ENCODE peak calls at places on chromosomes 6 and 20, in six cellular contexts. A is GM23248; S is WERI-Rb-1; U is CD4-positive, alpha-beta T cell; H is hepatocyte; Y is Peyer's patch. Z is an unnamed sample.

GRCh38 chr6:17281497-17282481 is 628 bp downstream of the RBM24 start:
- DNase-seq in A (peak; percentile 67), H (no peak), S (peak; percentile 33), U (no peak), Y (peak; percentile 52), Z (no peak)

GRCh38 chr6:46170357-46171289 is at the start of gene ENPP5:
- DNase-seq in A (peak; percentile 34), H (peak; percentile 93), Y (peak; percentile 91), U (peak; percentile 63), S (peak; percentile 99), Z (peak; percentile 85)

GRCh38 chr6:162681447-162681846 is 46.1 kb downstream of the PRKN start:
- DNase-seq in Y (no peak), U (no peak), H (peak; percentile 13), S (no peak), A (no peak), Z (no peak)

GRCh38 chr6:1871936-1872335 is 262.2 kb downstream of the FOXC1 start:
- DNase-seq in S (no peak), Y (no peak), U (no peak), H (no peak), A (peak; percentile 27), Z (no peak)

GRCh38 chr6:56956481-56956880 is 1.6 kb downstream of the BEND6 start:
- DNase-seq in S (no peak), U (no peak), H (no peak), Y (no peak), A (no peak), Z (no peak)

GRCh38 chr6:155315516-155315871 is 1.2 kb upstream of the TFB1M start:
- DNase-seq in U (no peak), S (no peak), Y (no peak), A (peak; percentile 54), H (no peak), Z (no peak)

GRCh38 chr20:49594929-49595311 is 27.0 kb upstream of the PTGIS start:
- DNase-seq in U (no peak), S (no peak), Y (no peak), A (no peak), H (no peak), Z (no peak)

GRCh38 chr6:113873043-113873667 is 16.0 kb downstream of the MARCKS start:
- DNase-seq in S (no peak), U (no peak), Y (peak; percentile 78), H (peak; percentile 42), A (no peak), Z (no peak)

GRCh38 chr20:50438986-50439407 is 71.2 kb upstream of the PTPN1 start:
- DNase-seq in U (no peak), A (peak; percentile 93), Y (peak; percentile 37), H (peak; percentile 58), S (no peak), Z (no peak)

GRCh38 chr6:422423-423061 is 31.0 kb downstream of the IRF4 start:
- DNase-seq in H (peak; percentile 86), U (no peak), A (peak; percentile 95), S (no peak), Y (no peak), Z (no peak)

GRCh38 chr6:39610229-39610628 is 115.0 kb downstream of the KIF6 start:
- DNase-seq in S (no peak), U (no peak), Y (no peak), H (peak; percentile 29), A (peak; percentile 38), Z (no peak)

GRCh38 chr6:109397020-109397419 is 14.8 kb upstream of the CD164 start:
- DNase-seq in Y (no peak), H (no peak), S (no peak), A (peak; percentile 56), U (no peak), Z (no peak)

GRCh38 chr6:166419268-166419667 is 36.5 kb upstream of the MPC1 start:
- DNase-seq in S (no peak), H (no peak), A (no peak), U (peak; percentile 48), Y (no peak), Z (no peak)

GRCh38 chr6:81787313-81788068 is 35.0 kb upstream of the TENT5A start:
- DNase-seq in H (no peak), S (no peak), Y (no peak), A (peak; percentile 40), U (no peak), Z (no peak)

DNA sequence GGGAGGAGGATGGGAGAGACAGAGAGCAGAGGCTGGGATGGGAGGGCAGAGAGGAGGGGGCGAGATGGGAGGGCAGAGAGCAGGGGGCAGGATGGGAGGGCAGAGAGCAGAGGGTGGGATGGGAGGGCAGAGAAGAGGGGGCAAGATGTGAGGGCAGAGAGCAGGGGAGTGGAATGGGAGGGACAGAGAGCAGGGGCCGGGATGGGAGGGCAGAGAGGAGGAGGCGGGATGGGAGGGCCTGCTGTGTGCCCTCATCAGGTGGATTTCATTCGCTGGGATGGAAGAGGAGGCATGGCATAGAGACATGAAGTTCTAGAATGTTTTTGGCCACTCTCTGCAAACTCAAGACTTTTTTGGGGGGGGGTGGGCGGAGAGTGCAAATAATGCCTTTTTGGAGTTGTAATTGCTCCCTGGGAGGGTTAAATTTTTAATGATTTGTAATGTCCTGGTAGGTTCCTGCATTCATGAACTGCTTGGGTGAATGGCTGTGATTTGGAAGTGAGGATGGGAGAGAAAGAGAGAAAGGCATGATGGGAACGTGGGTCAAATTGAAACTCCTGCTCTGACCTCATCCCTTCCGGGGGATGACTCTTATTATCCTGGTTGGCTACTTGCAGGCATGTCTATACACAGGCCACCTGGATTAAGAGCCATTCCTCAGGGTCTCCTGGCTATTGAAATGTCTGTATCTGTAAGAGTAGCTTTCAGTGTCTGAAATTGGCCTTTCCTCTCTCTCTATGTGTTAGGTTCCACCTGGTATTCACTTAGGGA is 162.4 kb upstream of the AGPAT4 start:
- DNase-seq in U (no peak), S (no peak), A (no peak), H (no peak), Y (no peak), Z (no peak)
- H3K27ac ChIP-seq in U (no peak overlapping the region), S (no peak overlapping the region), A (no peak overlapping the region), H (no peak overlapping the region), Y (no peak overlapping the region), Z (no peak overlapping the region)

GRCh38 chr6:132491881-132492280 is 21.0 kb downstream of the STX7 start:
- DNase-seq in S (no peak), A (no peak), H (no peak), U (no peak), Y (no peak), Z (no peak)

GRCh38 chr6:132491303-132491702 is 21.6 kb downstream of the STX7 start:
- DNase-seq in A (peak; percentile 90), H (no peak), Y (no peak), U (no peak), S (no peak), Z (no peak)

GRCh38 chr6:132490478-132491204 is 22.3 kb downstream of the STX7 start:
- DNase-seq in Y (no peak), U (no peak), H (no peak), A (peak; percentile 52), S (no peak), Z (no peak)

GRCh38 chr6:132489376-132489775 is 23.5 kb downstream of the STX7 start:
- DNase-seq in S (no peak), A (no peak), U (no peak), Y (no peak), H (no peak), Z (no peak)

DNA sequence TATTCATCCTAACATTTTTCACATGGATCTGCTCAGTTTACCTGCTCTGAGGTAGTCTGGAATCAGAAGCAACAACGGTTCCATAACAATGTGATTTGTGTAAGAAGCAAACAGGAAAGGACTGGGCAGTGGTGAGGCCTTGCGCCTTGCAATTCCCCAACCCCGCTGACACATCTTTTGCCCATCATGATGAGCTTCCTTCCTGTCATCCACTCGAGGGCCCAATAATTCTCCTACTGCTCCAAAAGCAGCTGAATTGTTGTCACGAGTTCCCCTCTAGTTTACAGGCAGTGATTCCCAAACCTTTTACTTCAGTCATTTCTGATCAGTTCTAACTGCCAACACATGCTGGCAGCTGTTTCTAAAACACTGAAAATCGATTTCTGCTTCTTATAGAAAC is 22.9 kb downstream of the STX7 start:
- DNase-seq in U (no peak), A (peak; percentile 90), S (no peak), Y (no peak), H (no peak), Z (no peak)
- H3K27ac ChIP-seq in U (no peak overlapping the region), A (peak overlapping the region; percentile 91), S (no peak overlapping the region), Y (peak overlapping the region; percentile 19), H (no peak overlapping the region), Z (no peak overlapping the region)

GRCh38 chr6:9566096-9566495 is 848.8 kb downstream of the TFAP2A start:
- DNase-seq in A (no peak), H (no peak), S (peak; percentile 89), Y (no peak), U (no peak), Z (no peak)
- H3K27ac ChIP-seq in A (no peak overlapping the region), H (no peak overlapping the region), S (no peak overlapping the region), Y (no peak overlapping the region), U (no peak overlapping the region), Z (no peak overlapping the region)

GRCh38 chr6:139570166-139570565 is 195.7 kb upstream of the CITED2 start:
- DNase-seq in A (no peak), H (no peak), U (no peak), S (no peak), Y (no peak), Z (no peak)

GRCh38 chr6:139569561-139569960 is 195.1 kb upstream of the CITED2 start:
- DNase-seq in S (no peak), A (peak; percentile 83), U (no peak), H (no peak), Y (no peak), Z (no peak)

GRCh38 chr6:139568956-139569538 is 194.6 kb upstream of the CITED2 start:
- DNase-seq in A (peak; percentile 80), U (no peak), S (no peak), Y (no peak), H (no peak), Z (no peak)

GRCh38 chr6:139567095-139567494 is 192.6 kb upstream of the CITED2 start:
- DNase-seq in A (no peak), S (no peak), U (no peak), H (no peak), Y (no peak), Z (no peak)

DNA sequence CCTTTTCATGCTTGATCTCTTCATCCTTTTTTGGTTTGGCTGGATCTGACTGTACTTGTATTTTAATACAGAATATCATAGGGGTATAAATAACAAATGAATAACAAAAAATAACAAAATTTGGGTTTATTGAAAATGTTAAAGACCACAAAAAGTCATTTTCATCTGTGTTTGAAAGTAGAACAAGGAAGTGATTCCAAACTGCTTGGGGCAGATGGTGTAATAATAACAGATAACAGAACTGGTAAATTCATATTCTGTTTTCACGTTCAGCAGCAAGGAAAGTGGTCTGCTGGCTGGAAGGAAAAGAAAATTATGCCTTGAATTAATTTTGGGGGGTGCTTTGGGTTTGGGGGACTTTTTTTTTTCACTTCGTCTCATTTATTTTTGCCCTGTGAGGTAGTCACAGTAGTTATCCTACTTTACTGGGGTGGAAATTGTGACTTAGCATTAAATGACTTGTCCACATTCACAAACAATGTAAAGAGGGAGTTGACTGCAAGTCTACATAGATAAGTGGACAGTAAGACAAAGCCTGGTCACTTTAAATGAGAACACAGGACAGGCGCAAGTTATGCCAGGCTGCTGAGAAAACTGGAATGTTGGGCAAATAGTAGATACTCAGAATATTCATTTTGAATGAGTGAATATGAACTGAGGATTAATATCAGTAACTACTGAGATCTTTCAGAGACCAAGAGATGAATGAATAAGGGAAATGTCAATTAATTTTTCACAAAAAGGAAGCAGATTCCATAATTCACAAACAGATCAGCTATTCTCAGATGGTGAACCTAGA is 193.9 kb upstream of the CITED2 start:
- DNase-seq in H (no peak), S (no peak), A (peak; percentile 44), U (no peak), Y (no peak), Z (no peak)
- H3K27ac ChIP-seq in H (peak overlapping the region; percentile 10), S (no peak overlapping the region), A (peak overlapping the region; percentile 78), U (no peak overlapping the region), Y (no peak overlapping the region), Z (no peak overlapping the region)

GRCh38 chr20:8924539-8924938 is 144.3 kb upstream of the PLCB4 start:
- DNase-seq in H (no peak), S (no peak), A (no peak), U (no peak), Y (no peak), Z (no peak)
- H3K27ac ChIP-seq in H (no peak overlapping the region), S (no peak overlapping the region), A (no peak overlapping the region), U (no peak overlapping the region), Y (no peak overlapping the region), Z (no peak overlapping the region)